ENCODE peak calls at places on chromosomes 12 and 14, in five cellular contexts. X is IMR-90, A is H1, M is HCT116, I is K562. B is an unnamed sample.

GRCh38 chr12:6383572-6384498 is at the start of gene LTBR:
- DNase-seq in A (peak; percentile 85), X (peak; percentile 90), M (no peak), I (peak; percentile 82), B (peak; percentile 89)

GRCh38 chr14:106436310-106436905 is 910.0 kb downstream of the TMEM121 start:
- DNase-seq in I (peak; percentile 13), M (no peak), A (peak; percentile 29), X (no peak), B (no peak)

GRCh38 chr12:70449758-70450341 is 83.8 kb downstream of the KCNMB4 start:
- DNase-seq in M (peak; percentile 16), I (no peak), A (no peak), X (no peak), B (no peak)

GRCh38 chr12:92973614-92974013 is 44.5 kb upstream of the EEA1 start:
- DNase-seq in X (peak; percentile 90), A (no peak), M (no peak), I (no peak), B (no peak)

GRCh38 chr14:79661762-79662161 is 549.5 kb downstream of the DIO2 start:
- DNase-seq in X (peak; percentile 56), I (no peak), A (no peak), M (no peak), B (peak; percentile 2)

GRCh38 chr12:132310181-132311040 is 19.0 kb downstream of the GALNT9 start:
- DNase-seq in X (no peak), A (no peak), M (no peak), I (no peak), B (no peak)

GRCh38 chr14:23300687-23301223 is 1.9 kb downstream of the PPP1R3E start:
- DNase-seq in X (peak; percentile 13), M (no peak), I (no peak), A (no peak), B (peak; percentile 35)

GRCh38 chr12:126518596-126519200 is 1453.5 kb downstream of the AACS start:
- DNase-seq in I (no peak), X (no peak), M (no peak), A (no peak), B (no peak)

GRCh38 chr12:6460751-6461371 is 9.0 kb downstream of the TAPBPL start:
- DNase-seq in A (no peak), I (no peak), X (no peak), M (no peak), B (no peak)

GRCh38 chr12:89244536-89244935 is 107.8 kb downstream of the DUSP6 start:
- DNase-seq in M (no peak), X (peak; percentile 64), A (no peak), I (no peak), B (peak; percentile 68)

GRCh38 chr14:71703477-71703876 is 228.8 kb upstream of the RGS6 start:
- DNase-seq in M (no peak), I (no peak), A (no peak), X (peak; percentile 76), B (no peak)

GRCh38 chr12:98637068-98637467 is 7.5 kb downstream of the IKBIP start:
- DNase-seq in M (no peak), A (no peak), I (no peak), X (no peak), B (no peak)

GRCh38 chr12:109736552-109737108 is 23.0 kb downstream of the FAM222A start:
- DNase-seq in A (peak; percentile 87), M (no peak), I (peak; percentile 80), X (peak; percentile 53), B (peak; percentile 41)

GRCh38 chr12:101498252-101498651 is 23.1 kb downstream of the SPIC start:
- DNase-seq in M (no peak), I (no peak), X (no peak), A (no peak), B (no peak)

GRCh38 chr12:107356266-107356936 is 263.1 kb upstream of the CRY1 start:
- DNase-seq in M (no peak), I (no peak), A (no peak), X (peak; percentile 91), B (no peak)

GRCh38 chr12:65881348-65881961 is 57.2 kb downstream of the HMGA2 start:
- DNase-seq in X (peak; percentile 75), M (no peak), I (no peak), A (no peak), B (no peak)

GRCh38 chr12:3885179-3886094 is 12.2 kb upstream of the PARP11 start:
- DNase-seq in M (peak; percentile 8), I (peak; percentile 7), A (no peak), X (peak; percentile 48), B (peak; percentile 57)

GRCh38 chr12:52178984-52179383 is 12.8 kb downstream of the KRT80 start:
- DNase-seq in A (no peak), X (no peak), I (no peak), M (no peak), B (no peak)

GRCh38 chr14:62694075-62694474 is 351.2 kb downstream of the KCNH5 start:
- DNase-seq in M (no peak), A (no peak), I (no peak), X (peak; percentile 99), B (no peak)

GRCh38 chr12:2803635-2804380 is 8.7 kb upstream of the ITFG2 start:
- DNase-seq in X (no peak), M (no peak), I (no peak), A (no peak), B (no peak)

GRCh38 chr12:132285991-132286681 is 43.3 kb downstream of the GALNT9 start:
- DNase-seq in I (no peak), X (peak; percentile 21), M (no peak), A (peak; percentile 69), B (peak; percentile 68)

GRCh38 chr14:55600784-55601561 is 21.0 kb downstream of the KTN1 start:
- DNase-seq in I (no peak), X (peak; percentile 66), A (no peak), M (no peak), B (peak; percentile 56)

GRCh38 chr12:97968641-97969171 is 506.1 kb downstream of the RMST start:
- DNase-seq in A (no peak), I (no peak), M (no peak), X (no peak), B (no peak)

GRCh38 chr12:116583284-116583683 is 24.1 kb downstream of the MAP1LC3B2 start:
- DNase-seq in X (no peak), A (no peak), I (no peak), M (no peak), B (no peak)

GRCh38 chr14:70622111-70622712 is 19.5 kb upstream of the TTC9 start:
- DNase-seq in A (peak; percentile 75), I (no peak), X (peak; percentile 21), M (peak; percentile 53), B (peak; percentile 45)

GRCh38 chr12:2084553-2085296 is 31.9 kb downstream of the CACNA1C start:
- DNase-seq in X (peak; percentile 89), A (no peak), I (no peak), M (no peak), B (no peak)

GRCh38 chr12:52398176-52398575 is 8.0 kb downstream of the KRT82 start:
- DNase-seq in X (no peak), A (no peak), M (no peak), I (peak; percentile 62), B (no peak)

GRCh38 chr14:81453166-81453766 is 53.1 kb upstream of the STON2 start:
- DNase-seq in I (peak; percentile 42), M (peak; percentile 48), X (peak; percentile 43), A (peak; percentile 74), B (peak; percentile 48)

GRCh38 chr12:59077153-59077930 is 157.0 kb upstream of the LRIG3 start:
- DNase-seq in M (no peak), I (no peak), A (no peak), X (peak; percentile 24), B (peak; percentile 93)

GRCh38 chr14:76844223-76844622 is 18.0 kb downstream of the LRRC74A start:
- DNase-seq in A (no peak), X (peak; percentile 29), I (no peak), M (peak; percentile 47), B (peak; percentile 78)

GRCh38 chr12:42140901-42141300 is 3.8 kb downstream of the GXYLT1 start:
- DNase-seq in M (no peak), X (peak; percentile 53), I (no peak), A (no peak), B (no peak)

DNA sequence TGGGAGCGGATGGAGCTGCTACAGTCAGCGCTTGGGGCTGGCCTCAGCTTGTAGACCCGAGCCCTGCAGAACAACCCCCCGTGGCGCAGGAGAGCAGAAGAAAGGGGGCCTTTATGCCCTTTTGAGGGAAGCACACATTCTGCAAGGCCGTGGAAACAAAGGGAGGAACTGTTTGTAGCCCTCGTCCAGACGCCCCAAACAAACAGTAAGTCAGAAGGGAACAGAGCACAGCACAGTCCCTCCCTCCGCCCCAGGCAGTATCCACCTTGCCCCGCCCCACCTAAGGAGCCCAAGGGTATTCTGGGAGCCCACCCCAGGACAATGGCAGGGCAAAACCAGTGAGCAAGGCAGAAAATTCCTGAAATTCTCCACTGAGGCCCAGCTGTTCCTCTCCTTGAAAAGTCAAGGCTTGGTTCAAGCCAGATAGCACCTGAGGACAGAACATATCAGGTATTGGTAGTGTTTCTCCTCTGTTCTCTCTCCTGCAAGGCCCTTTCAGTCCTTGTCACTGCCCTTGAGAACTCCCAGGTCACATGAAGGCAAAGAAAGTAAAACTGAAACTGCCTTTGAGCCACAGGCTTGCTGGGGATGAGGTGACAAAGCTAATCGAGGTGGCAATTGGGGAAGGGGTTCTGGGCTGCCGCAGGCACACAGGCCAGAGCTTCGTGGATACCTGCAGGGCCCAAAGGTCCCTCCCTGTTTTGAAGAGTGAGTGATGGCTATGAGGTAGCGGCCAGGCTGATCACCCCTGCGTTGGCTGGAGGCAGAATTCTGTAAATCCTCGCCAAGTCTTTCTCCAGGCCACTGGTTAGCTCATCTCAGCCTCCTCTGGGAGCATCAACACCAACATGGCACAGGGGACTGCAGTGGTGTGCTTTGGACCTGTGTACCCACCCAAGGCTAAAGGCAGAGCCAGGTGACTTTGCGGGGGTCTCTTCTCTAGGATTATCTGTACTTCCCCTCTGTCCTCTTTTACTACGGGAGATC is 499 bp downstream of the DGLUCY start:
- DNase-seq in I (peak; percentile 77), M (peak; percentile 68), X (peak; percentile 43), A (peak; percentile 88), B (peak; percentile 91)
- H3K9ac ChIP-seq in I (peak overlapping the region; percentile 94), M (peak overlapping the region; percentile 73), X (peak overlapping the region; percentile 87), A (peak overlapping the region; percentile 61), B (peak overlapping the region; percentile 79)

DNA sequence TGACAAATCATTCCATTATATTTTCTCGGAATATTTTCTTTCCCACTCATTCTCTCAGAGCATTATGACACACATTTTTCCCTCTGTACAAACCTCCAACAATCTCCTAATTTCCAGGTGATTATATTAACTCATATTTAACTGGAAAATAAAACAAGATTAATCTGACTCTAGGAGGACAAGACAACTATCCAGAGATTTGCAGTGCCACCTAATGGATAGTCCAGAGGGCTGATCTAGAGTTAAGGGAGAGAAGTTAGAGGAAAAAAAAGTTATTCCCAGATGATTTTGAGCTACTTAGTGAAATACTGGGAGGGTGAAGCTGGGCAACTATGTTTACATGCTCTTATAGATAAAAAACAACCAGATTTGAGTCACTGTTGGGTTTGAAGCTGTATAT is 161.7 kb downstream of the ALX1 start:
- DNase-seq in A (no peak), I (no peak), X (peak; percentile 7), M (peak; percentile 16), B (peak; percentile 52)
- H3K36me3 ChIP-seq in A (no peaks in the 10 kb centered on the region), I (no peaks in the 10 kb centered on the region), X (no peaks in the 10 kb centered on the region), M (no peaks in the 10 kb centered on the region), B (no peaks in the 10 kb centered on the region)

GRCh38 chr12:113271853-113272561 is 50.7 kb downstream of the TPCN1 start:
- DNase-seq in X (peak; percentile 83), A (no peak), M (no peak), I (peak; percentile 50), B (no peak)
- TF ChIP-seq POLR2A in X (no peak), A (no peak), M (no peak), I (no peak), B (no peak)

DNA sequence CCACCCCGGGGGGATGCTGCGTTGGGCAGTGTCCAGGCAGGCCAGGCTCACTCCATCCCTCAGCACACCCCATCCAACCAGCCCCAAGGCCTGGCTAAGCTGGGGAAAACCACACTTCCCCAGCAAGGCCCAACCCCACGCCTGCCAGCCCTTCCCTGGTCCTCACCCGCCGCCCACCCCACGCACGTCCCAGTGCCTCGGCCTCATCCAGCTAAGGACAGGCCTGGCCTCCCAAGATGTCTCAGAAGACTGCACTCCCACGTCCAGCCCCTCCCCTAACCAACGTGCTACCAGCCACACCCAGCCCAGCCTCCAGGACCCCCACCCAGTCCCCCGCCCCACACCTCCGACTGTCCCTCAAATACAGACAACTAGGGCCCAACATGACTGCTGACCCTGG is 9.8 kb downstream of the JAG2 start:
- DNase-seq in I (no peak), M (no peak), A (no peak), X (no peak), B (no peak)
- H3K9ac ChIP-seq in I (no peak overlapping the region), M (no peak overlapping the region), A (no peak overlapping the region), X (no peak overlapping the region), B (no peak overlapping the region)

B was measured in endothelial cell of umbilical vein.